ENCODE peak calls at places on chromosomes 4 and X, in four cellular contexts. One of them, this sample, is unnamed.

GRCh38 chr4:168522371-168522770 is 25.5 kb downstream of the PALLD start:
- DNase-seq in choroid plexus epithelial cell: no peak
- DNase-seq in AG09319: peak
- DNase-seq in epithelial cell of esophagus: no peak
- DNase-seq in this sample: no peak

GRCh38 chr4:77697860-77698599 is 92.4 kb downstream of the CXCL13 start:
- DNase-seq in choroid plexus epithelial cell: peak
- DNase-seq in AG09319: no peak
- DNase-seq in epithelial cell of esophagus: peak
- DNase-seq in this sample: no peak

GRCh38 chr4:145161549-145161948 is 18.8 kb downstream of the OTUD4 start:
- DNase-seq in choroid plexus epithelial cell: no peak
- DNase-seq in AG09319: no peak
- DNase-seq in epithelial cell of esophagus: no peak
- DNase-seq in this sample: no peak

GRCh38 chr4:111483375-111484169 is 661.7 kb upstream of the FAM241A start:
- DNase-seq in choroid plexus epithelial cell: no peak
- DNase-seq in AG09319: no peak
- DNase-seq in epithelial cell of esophagus: no peak
- DNase-seq in this sample: no peak

GRCh38 chr4:38868055-38868965 is 704 bp downstream of the FAM114A1 start:
- DNase-seq in choroid plexus epithelial cell: peak
- DNase-seq in AG09319: no peak
- DNase-seq in epithelial cell of esophagus: peak
- DNase-seq in this sample: no peak

GRCh38 chr4:122759639-122760310 is 27.3 kb downstream of the BBS12 start:
- DNase-seq in choroid plexus epithelial cell: peak
- DNase-seq in AG09319: no peak
- DNase-seq in epithelial cell of esophagus: no peak
- DNase-seq in this sample: no peak

GRCh38 chrX:66012094-66012534 is 27.8 kb downstream of the VSIG4 start:
- DNase-seq in choroid plexus epithelial cell: no peak
- DNase-seq in AG09319: no peak
- DNase-seq in epithelial cell of esophagus: peak
- DNase-seq in this sample: no peak

GRCh38 chrX:47129879-47130358 is 14.6 kb downstream of the NDUFB11 start:
- DNase-seq in choroid plexus epithelial cell: no peak
- DNase-seq in AG09319: no peak
- DNase-seq in epithelial cell of esophagus: no peak
- DNase-seq in this sample: no peak

GRCh38 chr4:74433043-74433442 is 11.9 kb upstream of the AREG start:
- DNase-seq in choroid plexus epithelial cell: peak
- DNase-seq in AG09319: no peak
- DNase-seq in epithelial cell of esophagus: no peak
- DNase-seq in this sample: no peak

GRCh38 chr4:141389649-141390048 is 169.0 kb downstream of the ZNF330 start:
- DNase-seq in choroid plexus epithelial cell: no peak
- DNase-seq in AG09319: no peak
- DNase-seq in epithelial cell of esophagus: no peak
- DNase-seq in this sample: no peak

GRCh38 chr4:152369903-152370296 is 166.0 kb downstream of the FBXW7 start:
- DNase-seq in choroid plexus epithelial cell: peak
- DNase-seq in AG09319: no peak
- DNase-seq in epithelial cell of esophagus: no peak
- DNase-seq in this sample: no peak
- TF ChIP-seq CTCF in choroid plexus epithelial cell: peak
- TF ChIP-seq CTCF in AG09319: peak
- TF ChIP-seq CTCF in epithelial cell of esophagus: no peak
- TF ChIP-seq CTCF in this sample: no peak

GRCh38 chr4:182756161-182756690 is 161.0 kb downstream of the DCTD start:
- DNase-seq in choroid plexus epithelial cell: no peak
- DNase-seq in AG09319: no peak
- DNase-seq in epithelial cell of esophagus: peak
- DNase-seq in this sample: no peak
- TF ChIP-seq CTCF in choroid plexus epithelial cell: no peak
- TF ChIP-seq CTCF in AG09319: no peak
- TF ChIP-seq CTCF in epithelial cell of esophagus: no peak
- TF ChIP-seq CTCF in this sample: no peak

GRCh38 chrX:56572975-56573374 is 9.5 kb downstream of the UBQLN2 start:
- DNase-seq in choroid plexus epithelial cell: no peak
- DNase-seq in AG09319: no peak
- DNase-seq in epithelial cell of esophagus: peak
- DNase-seq in this sample: no peak

GRCh38 chrX:56574861-56575260 is 11.4 kb downstream of the UBQLN2 start:
- DNase-seq in choroid plexus epithelial cell: no peak
- DNase-seq in AG09319: no peak
- DNase-seq in epithelial cell of esophagus: no peak
- DNase-seq in this sample: no peak

GRCh38 chrX:56576721-56577120 is 13.3 kb downstream of the UBQLN2 start:
- DNase-seq in choroid plexus epithelial cell: no peak
- DNase-seq in AG09319: no peak
- DNase-seq in epithelial cell of esophagus: no peak
- DNase-seq in this sample: no peak
- TF ChIP-seq CTCF in choroid plexus epithelial cell: no peak
- TF ChIP-seq CTCF in AG09319: no peak
- TF ChIP-seq CTCF in epithelial cell of esophagus: no peak
- TF ChIP-seq CTCF in this sample: no peak

DNA sequence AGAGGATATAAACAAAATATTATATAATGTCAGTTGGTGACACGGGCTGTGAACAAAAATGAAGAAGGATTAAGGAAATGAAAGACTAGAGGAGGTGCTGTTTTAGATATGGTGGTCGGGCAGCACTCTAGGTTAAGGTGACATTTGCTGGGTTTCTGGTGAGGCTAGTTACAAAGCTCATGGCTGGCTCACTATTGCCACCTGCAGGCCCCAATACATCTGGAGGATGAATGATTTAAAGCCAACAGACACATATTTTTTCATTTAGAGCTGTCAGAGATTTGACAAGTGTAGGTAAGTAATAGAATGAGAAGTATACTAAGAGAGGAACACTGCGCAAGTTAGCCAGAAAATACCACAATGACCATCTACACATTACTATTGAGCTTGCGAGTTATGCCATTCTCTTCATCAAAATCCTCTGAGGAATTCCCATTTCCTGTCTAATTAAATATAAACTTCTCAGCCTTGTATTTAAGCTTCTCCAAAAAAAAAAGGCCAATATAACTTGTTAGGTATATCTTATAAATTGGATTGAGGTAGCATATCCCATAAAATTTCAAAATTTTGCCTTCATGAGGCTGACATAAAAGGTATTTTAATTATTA is 6.4 kb upstream of the FGG start:
- DNase-seq in choroid plexus epithelial cell: peak
- DNase-seq in AG09319: peak
- DNase-seq in epithelial cell of esophagus: peak
- DNase-seq in this sample: peak
- TF ChIP-seq CTCF in choroid plexus epithelial cell: peak
- TF ChIP-seq CTCF in AG09319: peak
- TF ChIP-seq CTCF in epithelial cell of esophagus: peak
- TF ChIP-seq CTCF in this sample: no peak

GRCh38 chrX:8749697-8750096 is 17.8 kb upstream of the ANOS1 start:
- DNase-seq in choroid plexus epithelial cell: no peak
- DNase-seq in AG09319: no peak
- DNase-seq in epithelial cell of esophagus: no peak
- DNase-seq in this sample: no peak

GRCh38 chrX:8760021-8760420 is 28.1 kb upstream of the ANOS1 start:
- DNase-seq in choroid plexus epithelial cell: no peak
- DNase-seq in AG09319: no peak
- DNase-seq in epithelial cell of esophagus: peak
- DNase-seq in this sample: no peak

GRCh38 chrX:8755813-8756212 is 23.9 kb upstream of the ANOS1 start:
- DNase-seq in choroid plexus epithelial cell: no peak
- DNase-seq in AG09319: no peak
- DNase-seq in epithelial cell of esophagus: peak
- DNase-seq in this sample: no peak

GRCh38 chrX:8755116-8755515 is 23.2 kb upstream of the ANOS1 start:
- DNase-seq in choroid plexus epithelial cell: no peak
- DNase-seq in AG09319: no peak
- DNase-seq in epithelial cell of esophagus: no peak
- DNase-seq in this sample: no peak
- TF ChIP-seq CTCF in choroid plexus epithelial cell: peak
- TF ChIP-seq CTCF in AG09319: no peak
- TF ChIP-seq CTCF in epithelial cell of esophagus: peak
- TF ChIP-seq CTCF in this sample: no peak

GRCh38 chr4:8342651-8343050 is 73.1 kb downstream of the HTRA3 start:
- DNase-seq in choroid plexus epithelial cell: no peak
- DNase-seq in AG09319: no peak
- DNase-seq in epithelial cell of esophagus: no peak
- DNase-seq in this sample: no peak
- TF ChIP-seq CTCF in choroid plexus epithelial cell: peak
- TF ChIP-seq CTCF in AG09319: no peak
- TF ChIP-seq CTCF in epithelial cell of esophagus: no peak
- TF ChIP-seq CTCF in this sample: no peak

DNA sequence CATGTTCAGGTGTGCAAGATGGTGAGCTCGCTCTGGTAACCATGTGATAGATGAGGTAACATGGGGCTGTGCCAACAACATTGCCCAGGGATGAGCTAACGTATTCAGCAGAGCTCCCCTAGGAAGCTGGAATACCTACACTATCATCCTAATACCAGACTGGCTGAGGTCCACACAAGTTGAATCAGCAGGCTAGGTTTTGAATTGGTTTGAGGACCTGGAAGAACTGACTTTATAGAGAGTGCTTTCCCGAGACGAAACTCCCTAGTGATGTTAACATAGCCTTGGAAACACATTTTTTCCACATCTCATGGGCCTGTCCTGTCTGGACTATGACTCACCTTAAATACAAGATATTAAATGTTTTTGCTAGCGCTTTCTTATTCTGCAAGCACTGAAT is 56.7 kb downstream of the IGFBP7 start:
- DNase-seq in choroid plexus epithelial cell: peak
- DNase-seq in AG09319: no peak
- DNase-seq in epithelial cell of esophagus: peak
- DNase-seq in this sample: no peak
- TF ChIP-seq CTCF in choroid plexus epithelial cell: no peak
- TF ChIP-seq CTCF in AG09319: no peak
- TF ChIP-seq CTCF in epithelial cell of esophagus: no peak
- TF ChIP-seq CTCF in this sample: no peak